ENCODE peak calls at places on chromosomes 5 and 9, in six cellular contexts. One of them, this sample, is unnamed.

GRCh38 chr9:77218612-77219011 is 41.3 kb downstream of the VPS13A start:
- DNase-seq in CD8-positive, alpha-beta T cell: no peak
- DNase-seq in cardiac fibroblast: peak; percentile 78
- DNase-seq in NB4: no peak
- DNase-seq in mammary epithelial cell: peak; percentile 29
- DNase-seq in testis: no peak
- DNase-seq in this sample: no peak

GRCh38 chr9:90783964-90784363 is 17.7 kb upstream of the SYK start:
- DNase-seq in NB4: no peak
- DNase-seq in mammary epithelial cell: no peak
- DNase-seq in cardiac fibroblast: no peak
- DNase-seq in CD8-positive, alpha-beta T cell: no peak
- DNase-seq in testis: no peak
- DNase-seq in this sample: no peak

GRCh38 chr9:108746864-108747263 is 108.9 kb downstream of the ACTL7B start:
- DNase-seq in NB4: no peak
- DNase-seq in cardiac fibroblast: peak; percentile 22
- DNase-seq in testis: no peak
- DNase-seq in CD8-positive, alpha-beta T cell: no peak
- DNase-seq in mammary epithelial cell: no peak
- DNase-seq in this sample: no peak

GRCh38 chr9:114030364-114030763 is 47.7 kb downstream of the AMBP start:
- DNase-seq in cardiac fibroblast: no peak
- DNase-seq in testis: no peak
- DNase-seq in mammary epithelial cell: no peak
- DNase-seq in NB4: no peak
- DNase-seq in CD8-positive, alpha-beta T cell: no peak
- DNase-seq in this sample: no peak

GRCh38 chr5:175471628-175472027 is 6.7 kb upstream of the SFXN1 start:
- DNase-seq in mammary epithelial cell: no peak
- DNase-seq in cardiac fibroblast: no peak
- DNase-seq in testis: no peak
- DNase-seq in CD8-positive, alpha-beta T cell: no peak
- DNase-seq in NB4: peak; percentile 3
- DNase-seq in this sample: peak; percentile 41

GRCh38 chr5:82489668-82490067 is 211.5 kb upstream of the RPS23 start:
- DNase-seq in cardiac fibroblast: no peak
- DNase-seq in CD8-positive, alpha-beta T cell: no peak
- DNase-seq in mammary epithelial cell: no peak
- DNase-seq in testis: no peak
- DNase-seq in NB4: no peak
- DNase-seq in this sample: no peak

GRCh38 chr5:61964199-61964598 is 341.8 kb upstream of the KIF2A start:
- DNase-seq in cardiac fibroblast: peak; percentile 2
- DNase-seq in testis: no peak
- DNase-seq in mammary epithelial cell: peak; percentile 38
- DNase-seq in NB4: no peak
- DNase-seq in CD8-positive, alpha-beta T cell: no peak
- DNase-seq in this sample: no peak

GRCh38 chr5:179300834-179301233 is 44.4 kb downstream of the ADAMTS2 start:
- DNase-seq in NB4: no peak
- DNase-seq in mammary epithelial cell: no peak
- DNase-seq in cardiac fibroblast: no peak
- DNase-seq in CD8-positive, alpha-beta T cell: no peak
- DNase-seq in testis: peak; percentile 60
- DNase-seq in this sample: no peak

GRCh38 chr5:179404321-179405053 is 59.2 kb upstream of the ADAMTS2 start:
- DNase-seq in NB4: peak; percentile 21
- DNase-seq in testis: peak; percentile 55
- DNase-seq in cardiac fibroblast: peak; percentile 56
- DNase-seq in mammary epithelial cell: no peak
- DNase-seq in CD8-positive, alpha-beta T cell: no peak
- DNase-seq in this sample: no peak

GRCh38 chr5:9932770-9933169 is 302.6 kb upstream of the TAS2R1 start:
- DNase-seq in CD8-positive, alpha-beta T cell: no peak
- DNase-seq in cardiac fibroblast: peak; percentile 81
- DNase-seq in NB4: peak; percentile 10
- DNase-seq in mammary epithelial cell: peak; percentile 43
- DNase-seq in testis: no peak
- DNase-seq in this sample: no peak

GRCh38 chr9:131433302-131433854 is 39.5 kb downstream of the PRRC2B start:
- DNase-seq in testis: no peak
- DNase-seq in cardiac fibroblast: no peak
- DNase-seq in mammary epithelial cell: no peak
- DNase-seq in CD8-positive, alpha-beta T cell: no peak
- DNase-seq in NB4: no peak
- DNase-seq in this sample: no peak

GRCh38 chr5:158812381-158812780 is 287.3 kb downstream of the EBF1 start:
- DNase-seq in NB4: peak; percentile 15
- DNase-seq in cardiac fibroblast: no peak
- DNase-seq in mammary epithelial cell: no peak
- DNase-seq in CD8-positive, alpha-beta T cell: peak; percentile 29
- DNase-seq in testis: no peak
- DNase-seq in this sample: peak; percentile 83

GRCh38 chr9:98315551-98316060 is 60.2 kb upstream of the TBC1D2 start:
- DNase-seq in mammary epithelial cell: peak; percentile 60
- DNase-seq in cardiac fibroblast: peak; percentile 93
- DNase-seq in CD8-positive, alpha-beta T cell: peak; percentile 63
- DNase-seq in testis: peak; percentile 93
- DNase-seq in NB4: peak; percentile 84
- DNase-seq in this sample: peak; percentile 84

GRCh38 chr5:93422652-93423332 is 158.2 kb downstream of the NR2F1-AS1 start:
- DNase-seq in mammary epithelial cell: no peak
- DNase-seq in CD8-positive, alpha-beta T cell: no peak
- DNase-seq in NB4: no peak
- DNase-seq in testis: no peak
- DNase-seq in cardiac fibroblast: no peak
- DNase-seq in this sample: no peak

GRCh38 chr9:4740623-4741364 is at the start of gene AK3:
- DNase-seq in testis: peak; percentile 84
- DNase-seq in mammary epithelial cell: peak; percentile 79
- DNase-seq in cardiac fibroblast: peak; percentile 75
- DNase-seq in CD8-positive, alpha-beta T cell: peak; percentile 83
- DNase-seq in NB4: peak; percentile 98
- DNase-seq in this sample: peak; percentile 96

GRCh38 chr5:73188764-73189521 is 15.9 kb downstream of the TMEM174 start:
- DNase-seq in CD8-positive, alpha-beta T cell: no peak
- DNase-seq in testis: no peak
- DNase-seq in NB4: no peak
- DNase-seq in mammary epithelial cell: no peak
- DNase-seq in cardiac fibroblast: no peak
- DNase-seq in this sample: no peak

GRCh38 chr5:57209316-57210040 is 35.6 kb downstream of the GPBP1 start:
- DNase-seq in testis: no peak
- DNase-seq in mammary epithelial cell: peak; percentile 73
- DNase-seq in CD8-positive, alpha-beta T cell: no peak
- DNase-seq in NB4: peak; percentile 54
- DNase-seq in cardiac fibroblast: peak; percentile 30
- DNase-seq in this sample: no peak

GRCh38 chr5:89893546-89893945 is 516.0 kb downstream of the CETN3 start:
- DNase-seq in mammary epithelial cell: no peak
- DNase-seq in testis: no peak
- DNase-seq in cardiac fibroblast: no peak
- DNase-seq in NB4: no peak
- DNase-seq in CD8-positive, alpha-beta T cell: no peak
- DNase-seq in this sample: no peak

GRCh38 chr5:175873090-175873454 is 1.7 kb downstream of the CPLX2 start:
- DNase-seq in CD8-positive, alpha-beta T cell: no peak
- DNase-seq in testis: peak; percentile 36
- DNase-seq in cardiac fibroblast: no peak
- DNase-seq in mammary epithelial cell: no peak
- DNase-seq in NB4: peak; percentile 49
- DNase-seq in this sample: no peak

GRCh38 chr5:135724475-135725065 is 109.9 kb upstream of the SLC25A48 start:
- DNase-seq in mammary epithelial cell: no peak
- DNase-seq in testis: peak; percentile 25
- DNase-seq in CD8-positive, alpha-beta T cell: no peak
- DNase-seq in cardiac fibroblast: no peak
- DNase-seq in NB4: peak; percentile 7
- DNase-seq in this sample: no peak

GRCh38 chr9:108634164-108634563 is 221.6 kb downstream of the ACTL7B start:
- DNase-seq in NB4: no peak
- DNase-seq in mammary epithelial cell: peak; percentile 74
- DNase-seq in CD8-positive, alpha-beta T cell: no peak
- DNase-seq in testis: no peak
- DNase-seq in cardiac fibroblast: peak; percentile 58
- DNase-seq in this sample: no peak

GRCh38 chr5:2017540-2018389 is 135.0 kb upstream of the IRX4 start:
- DNase-seq in testis: peak; percentile 50
- DNase-seq in cardiac fibroblast: peak; percentile 19
- DNase-seq in NB4: peak; percentile 54
- DNase-seq in mammary epithelial cell: no peak
- DNase-seq in CD8-positive, alpha-beta T cell: no peak
- DNase-seq in this sample: peak; percentile 49
- TF ChIP-seq CTCF in testis: peak; percentile 11
- TF ChIP-seq CTCF in cardiac fibroblast: peak; percentile 25
- TF ChIP-seq CTCF in NB4: peak; percentile 72
- TF ChIP-seq CTCF in mammary epithelial cell: peak; percentile 60
- TF ChIP-seq CTCF in CD8-positive, alpha-beta T cell: peak; percentile 55
- TF ChIP-seq CTCF in this sample: peak; percentile 65

GRCh38 chr5:2756211-2756746 is 4.8 kb upstream of the IRX2 start:
- DNase-seq in cardiac fibroblast: peak; percentile 70
- DNase-seq in testis: no peak
- DNase-seq in NB4: no peak
- DNase-seq in mammary epithelial cell: peak; percentile 30
- DNase-seq in CD8-positive, alpha-beta T cell: no peak
- DNase-seq in this sample: no peak

GRCh38 chr5:2754621-2755370 is 3.3 kb upstream of the IRX2 start:
- DNase-seq in testis: no peak
- DNase-seq in cardiac fibroblast: peak; percentile 20
- DNase-seq in CD8-positive, alpha-beta T cell: no peak
- DNase-seq in mammary epithelial cell: peak; percentile 20
- DNase-seq in NB4: no peak
- DNase-seq in this sample: no peak

GRCh38 chr5:2756764-2757163 is 5.3 kb upstream of the IRX2 start:
- DNase-seq in cardiac fibroblast: no peak
- DNase-seq in CD8-positive, alpha-beta T cell: no peak
- DNase-seq in testis: no peak
- DNase-seq in mammary epithelial cell: no peak
- DNase-seq in NB4: no peak
- DNase-seq in this sample: no peak

GRCh38 chr5:2755371-2755715 is 3.9 kb upstream of the IRX2 start:
- DNase-seq in testis: no peak
- DNase-seq in cardiac fibroblast: no peak
- DNase-seq in CD8-positive, alpha-beta T cell: no peak
- DNase-seq in mammary epithelial cell: peak; percentile 12
- DNase-seq in NB4: no peak
- DNase-seq in this sample: no peak

GRCh38 chr5:2755811-2756210 is 4.3 kb upstream of the IRX2 start:
- DNase-seq in testis: no peak
- DNase-seq in mammary epithelial cell: peak; percentile 7
- DNase-seq in cardiac fibroblast: peak; percentile 29
- DNase-seq in NB4: no peak
- DNase-seq in CD8-positive, alpha-beta T cell: no peak
- DNase-seq in this sample: no peak
- H3K4me3 ChIP-seq in testis: peak overlapping the region; percentile 43
- H3K4me3 ChIP-seq in mammary epithelial cell: no peak overlapping the region
- H3K4me3 ChIP-seq in cardiac fibroblast: no peak overlapping the region
- H3K4me3 ChIP-seq in NB4: no peak overlapping the region
- H3K4me3 ChIP-seq in CD8-positive, alpha-beta T cell: no peak overlapping the region
- H3K4me3 ChIP-seq in this sample: no peak overlapping the region

GRCh38 chr5:28576022-28576421 is 1537.6 kb upstream of the CDH9 start:
- DNase-seq in cardiac fibroblast: peak; percentile 19
- DNase-seq in CD8-positive, alpha-beta T cell: no peak
- DNase-seq in mammary epithelial cell: peak; percentile 17
- DNase-seq in NB4: peak; percentile 34
- DNase-seq in testis: no peak
- DNase-seq in this sample: no peak
- TF ChIP-seq CTCF in cardiac fibroblast: peak; percentile 36
- TF ChIP-seq CTCF in CD8-positive, alpha-beta T cell: no peak
- TF ChIP-seq CTCF in mammary epithelial cell: peak; percentile 56
- TF ChIP-seq CTCF in NB4: peak; percentile 59
- TF ChIP-seq CTCF in testis: no peak
- TF ChIP-seq CTCF in this sample: no peak

GRCh38 chr9:124006448-124007156 is 5.0 kb upstream of the LHX2 start:
- DNase-seq in testis: no peak
- DNase-seq in cardiac fibroblast: no peak
- DNase-seq in CD8-positive, alpha-beta T cell: no peak
- DNase-seq in mammary epithelial cell: no peak
- DNase-seq in NB4: peak; percentile 67
- DNase-seq in this sample: peak; percentile 59

GRCh38 chr9:124007157-124007460 is 4.5 kb upstream of the LHX2 start:
- DNase-seq in mammary epithelial cell: no peak
- DNase-seq in CD8-positive, alpha-beta T cell: no peak
- DNase-seq in NB4: no peak
- DNase-seq in testis: no peak
- DNase-seq in cardiac fibroblast: no peak
- DNase-seq in this sample: no peak

GRCh38 chr9:124008855-124009834 is 2.4 kb upstream of the LHX2 start:
- DNase-seq in mammary epithelial cell: no peak
- DNase-seq in NB4: no peak
- DNase-seq in cardiac fibroblast: no peak
- DNase-seq in testis: no peak
- DNase-seq in CD8-positive, alpha-beta T cell: no peak
- DNase-seq in this sample: no peak

GRCh38 chr9:124008307-124008854 is 3.2 kb upstream of the LHX2 start:
- DNase-seq in testis: no peak
- DNase-seq in CD8-positive, alpha-beta T cell: no peak
- DNase-seq in cardiac fibroblast: no peak
- DNase-seq in mammary epithelial cell: no peak
- DNase-seq in NB4: peak; percentile 51
- DNase-seq in this sample: no peak

DNA sequence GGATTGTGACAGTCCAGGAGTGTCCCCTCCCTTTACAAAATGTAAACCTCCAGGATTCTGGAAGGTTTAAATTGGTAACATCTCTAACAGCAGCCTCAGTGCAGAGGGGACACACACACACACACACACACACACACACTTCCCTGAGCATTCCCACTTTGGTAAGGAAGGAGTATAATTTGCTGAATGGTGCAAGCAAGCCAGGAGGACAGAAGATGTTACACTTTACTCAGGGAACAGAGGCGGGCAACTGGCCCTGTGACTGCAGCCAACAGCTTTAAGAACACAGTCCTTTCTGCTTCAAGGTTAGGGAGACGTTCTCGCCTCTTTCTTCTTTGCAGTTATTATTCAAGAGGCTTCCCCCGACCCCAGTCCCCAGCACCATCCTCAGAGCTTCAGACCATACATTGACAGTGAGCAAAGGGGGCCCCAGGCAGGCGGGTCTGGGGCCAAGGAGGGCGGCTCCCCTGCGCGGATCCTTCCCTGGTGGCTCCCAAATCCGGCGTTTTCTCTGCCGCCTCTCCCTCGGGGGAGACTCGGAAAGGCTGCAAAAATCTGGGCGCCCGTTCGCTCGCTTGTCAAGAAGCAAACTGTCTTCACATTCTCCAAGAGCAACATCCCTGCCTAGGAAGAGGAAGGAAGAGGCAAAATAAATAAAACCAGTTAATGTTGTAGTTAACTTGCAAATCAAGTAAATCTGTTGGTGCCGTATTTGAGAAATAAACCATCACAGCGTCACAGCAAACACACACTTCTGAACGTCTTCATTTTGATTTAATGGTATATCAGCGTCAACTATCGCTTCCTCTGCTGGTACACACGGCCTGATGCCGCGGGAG is 3.9 kb upstream of the LHX2 start:
- DNase-seq in cardiac fibroblast: no peak
- DNase-seq in CD8-positive, alpha-beta T cell: no peak
- DNase-seq in testis: no peak
- DNase-seq in NB4: no peak
- DNase-seq in mammary epithelial cell: no peak
- DNase-seq in this sample: no peak
- H3K4me3 ChIP-seq in cardiac fibroblast: no peak overlapping the region
- H3K4me3 ChIP-seq in CD8-positive, alpha-beta T cell: no peak overlapping the region
- H3K4me3 ChIP-seq in testis: no peak overlapping the region
- H3K4me3 ChIP-seq in NB4: no peak overlapping the region
- H3K4me3 ChIP-seq in mammary epithelial cell: no peak overlapping the region
- H3K4me3 ChIP-seq in this sample: no peak overlapping the region

This sample was measured in GM12865.